ENCODE peak calls at places on chromosome 22, in ten cellular contexts. V is breast epithelium, W is cardiac muscle cell, J is spleen, O is AG04450, L is endodermal cell, Q is transverse colon, A is endothelial cell of umbilical vein, N is Peyer's patch, H is prostate gland. G is an unnamed sample.

GRCh38 chr22:31155425-31155824 is 4.6 kb upstream of the RNF185 start:
- DNase-seq in W (no peak), N (peak), Q (no peak), V (no peak), J (no peak), H (no peak), O (peak), A (peak), L (no peak), G (no peak)

GRCh38 chr22:48627966-48628365 is 1199.7 kb downstream of the BRD1 start:
- DNase-seq in O (no peak), V (no peak), L (no peak), W (no peak), Q (no peak), A (no peak), N (no peak), J (no peak), H (no peak), G (no peak)

GRCh38 chr22:17264321-17265052 is 45.3 kb upstream of the ADA2 start:
- DNase-seq in J (no peak), O (no peak), H (no peak), A (no peak), Q (no peak), L (peak), V (no peak), N (no peak), W (peak), G (no peak)

GRCh38 chr22:30282616-30283046 is 6.7 kb downstream of the CASTOR1 start:
- DNase-seq in H (no peak), Q (no peak), V (no peak), J (no peak), L (no peak), N (no peak), W (no peak), O (no peak), A (no peak), G (peak)

GRCh38 chr22:41713004-41713403 is 13.7 kb downstream of the MEI1 start:
- DNase-seq in N (no peak), H (no peak), W (no peak), Q (no peak), A (no peak), L (no peak), J (no peak), O (no peak), V (no peak), G (no peak)

GRCh38 chr22:44448271-44448780 is 49.7 kb downstream of the RTL6 start:
- DNase-seq in A (no peak), J (peak), H (peak), V (peak), Q (peak), W (no peak), L (peak), N (peak), O (peak), G (no peak)

GRCh38 chr22:48743601-48744282 is 1083.9 kb downstream of the BRD1 start:
- DNase-seq in N (no peak), Q (no peak), H (no peak), J (peak), O (no peak), L (peak), W (no peak), V (peak), A (no peak), G (no peak)

GRCh38 chr22:48301908-48302307 is 1525.8 kb downstream of the BRD1 start:
- DNase-seq in V (no peak), O (no peak), L (no peak), A (no peak), J (no peak), H (no peak), Q (no peak), W (no peak), N (no peak), G (no peak)

GRCh38 chr22:45880091-45880651 is 96.8 kb downstream of the WNT7B start:
- DNase-seq in V (no peak), H (no peak), Q (no peak), A (no peak), L (peak), N (no peak), J (peak), O (no peak), W (no peak), G (no peak)

GRCh38 chr22:17980638-17981051 is 43.7 kb downstream of the MICAL3 start:
- DNase-seq in H (peak), N (peak), L (no peak), W (peak), O (no peak), J (peak), Q (peak), V (no peak), A (peak), G (peak)

GRCh38 chr22:31436132-31436531 is 36.7 kb downstream of the DRG1 start:
- DNase-seq in V (no peak), J (no peak), A (no peak), L (no peak), Q (no peak), H (peak), W (no peak), O (no peak), N (no peak), G (no peak)

GRCh38 chr22:50157976-50158375 is 12.6 kb upstream of the PANX2 start:
- DNase-seq in W (no peak), Q (peak), N (peak), A (no peak), V (peak), J (peak), H (peak), O (no peak), L (peak), G (no peak)

GRCh38 chr22:48265000-48265625 is 1502.7 kb downstream of the TBC1D22A start:
- DNase-seq in J (no peak), Q (no peak), N (no peak), L (no peak), O (no peak), V (no peak), H (no peak), A (no peak), W (no peak), G (no peak)

GRCh38 chr22:37051629-37052385 is at the start of gene KCTD17:
- DNase-seq in J (peak), O (no peak), L (peak), H (peak), Q (peak), V (no peak), N (peak), A (peak), W (peak), G (peak)

GRCh38 chr22:30308518-30309230 is 18.1 kb downstream of the TBC1D10A start:
- DNase-seq in A (no peak), H (no peak), N (peak), O (no peak), L (no peak), V (no peak), J (no peak), Q (peak), W (no peak), G (no peak)

GRCh38 chr22:45212992-45213751 is 27.5 kb downstream of the KIAA0930 start:
- DNase-seq in H (no peak), A (no peak), L (no peak), W (peak), N (no peak), V (no peak), J (peak), Q (peak), O (no peak), G (no peak)

GRCh38 chr22:17910561-17911311 is 113.6 kb downstream of the MICAL3 start:
- DNase-seq in H (peak), N (peak), O (peak), A (peak), V (no peak), Q (peak), W (peak), L (peak), J (peak), G (no peak)

GRCh38 chr22:22877523-22878210 is 9.9 kb upstream of the IGLL5 start:
- DNase-seq in H (peak), Q (peak), A (peak), N (peak), L (peak), O (peak), W (no peak), J (peak), V (no peak), G (peak)

GRCh38 chr22:42752230-42752746 is 31.6 kb upstream of the A4GALT start:
- DNase-seq in H (no peak), J (no peak), W (no peak), N (no peak), Q (no peak), V (no peak), O (no peak), L (no peak), A (no peak), G (no peak)

GRCh38 chr22:42172385-42173172 is 42.0 kb upstream of the CYP2D6 start:
- DNase-seq in Q (peak), V (no peak), O (no peak), W (no peak), L (peak), J (no peak), A (no peak), N (peak), H (no peak), G (no peak)

GRCh38 chr22:42533638-42533977 is 14.0 kb upstream of the RRP7A start:
- DNase-seq in W (no peak), Q (no peak), O (no peak), H (no peak), L (no peak), V (no peak), J (no peak), N (no peak), A (no peak), G (peak)

GRCh38 chr22:30878516-30879365 is 89.8 kb downstream of the MORC2 start:
- DNase-seq in Q (no peak), A (no peak), O (no peak), N (no peak), H (no peak), W (peak), J (peak), V (no peak), L (no peak), G (no peak)

GRCh38 chr22:49917997-49918910 is at the start of the genes ALG12 and CRELD2:
- DNase-seq in A (peak), J (peak), O (peak), V (peak), Q (peak), W (peak), N (peak), L (peak), H (peak), G (peak)

GRCh38 chr22:42282252-42282942 is 11.9 kb upstream of the TCF20 start:
- DNase-seq in H (no peak), A (no peak), N (peak), V (no peak), Q (peak), J (peak), L (peak), O (no peak), W (no peak), G (no peak)

GRCh38 chr22:45101828-45102227 is 61.9 kb upstream of the NUP50 start:
- DNase-seq in L (peak), A (peak), W (peak), Q (peak), V (no peak), O (no peak), N (peak), J (peak), H (peak), G (peak)

GRCh38 chr22:49833340-49834007 is 5.8 kb upstream of the BRD1 start:
- DNase-seq in V (peak), A (no peak), L (no peak), N (no peak), O (no peak), J (no peak), H (peak), Q (no peak), W (no peak), G (no peak)

GRCh38 chr22:36899498-36899897 is 13.9 kb upstream of the CSF2RB start:
- DNase-seq in A (no peak), L (no peak), N (no peak), V (no peak), Q (no peak), J (no peak), H (no peak), W (no peak), O (no peak), G (no peak)

GRCh38 chr22:33922268-33922667 is 2.0 kb upstream of the LARGE1 start:
- DNase-seq in O (no peak), H (peak), L (peak), Q (peak), V (peak), W (peak), A (no peak), J (peak), N (peak), G (no peak)

GRCh38 chr22:50563410-50564160 is 866 bp upstream of the SYCE3 start:
- DNase-seq in N (no peak), O (no peak), V (no peak), W (peak), Q (no peak), L (no peak), J (no peak), H (no peak), A (no peak), G (no peak)

GRCh38 chr22:47050601-47051051 is 288.2 kb downstream of the TBC1D22A start:
- DNase-seq in A (no peak), H (no peak), W (no peak), O (no peak), Q (no peak), L (no peak), J (peak), N (no peak), V (no peak), G (no peak)

GRCh38 chr22:30210235-30210831 is 36.2 kb downstream of the LIF start:
- DNase-seq in A (no peak), L (peak), N (no peak), H (no peak), O (no peak), V (peak), Q (no peak), W (no peak), J (peak), G (no peak)

GRCh38 chr22:45562537-45563361 is 60.1 kb downstream of the FBLN1 start:
- DNase-seq in J (no peak), W (no peak), H (no peak), V (no peak), L (no peak), A (no peak), O (no peak), Q (no peak), N (no peak), G (no peak)

GRCh38 chr22:43526117-43526655 is 114.4 kb downstream of the MPPED1 start:
- DNase-seq in A (no peak), V (no peak), O (no peak), J (no peak), L (no peak), H (no peak), Q (no peak), W (no peak), N (no peak), G (no peak)

GRCh38 chr22:27768027-27768640 is 33.4 kb downstream of the MN1 start:
- DNase-seq in W (no peak), A (no peak), H (no peak), N (no peak), L (no peak), Q (no peak), V (no peak), O (no peak), J (no peak), G (no peak)

GRCh38 chr22:36870250-36870649 is 9.4 kb downstream of the NCF4 start:
- DNase-seq in H (peak), W (no peak), V (peak), L (no peak), O (no peak), J (no peak), Q (no peak), N (no peak), A (no peak), G (no peak)

GRCh38 chr22:40535189-40535512 is 101.4 kb downstream of the MRTFA start:
- DNase-seq in H (no peak), V (no peak), L (no peak), O (no peak), W (no peak), A (no peak), N (no peak), J (no peak), Q (no peak), G (no peak)
- H3K27ac ChIP-seq in H (no peak), V (peak), L (no peak), O (peak), W (peak), A (no peak), N (no peak), J (peak), Q (peak), G (peak)

GRCh38 chr22:20106205-20106848 is 9.6 kb upstream of the RANBP1 start:
- DNase-seq in A (no peak), N (no peak), Q (no peak), O (no peak), W (no peak), J (peak), H (no peak), L (no peak), V (no peak), G (no peak)

GRCh38 chr22:20105456-20106204 is 10.3 kb upstream of the RANBP1 start:
- DNase-seq in N (no peak), A (no peak), H (no peak), J (peak), W (no peak), V (no peak), O (no peak), Q (no peak), L (no peak), G (peak)

GRCh38 chr22:20107471-20107901 is 8.4 kb upstream of the RANBP1 start:
- DNase-seq in Q (no peak), H (no peak), J (peak), V (no peak), N (no peak), L (no peak), W (no peak), A (no peak), O (no peak), G (no peak)

GRCh38 chr22:20107951-20108756 is 7.8 kb upstream of the RANBP1 start:
- DNase-seq in J (peak), W (no peak), H (no peak), A (no peak), N (no peak), L (no peak), V (no peak), Q (no peak), O (no peak), G (no peak)

DNA sequence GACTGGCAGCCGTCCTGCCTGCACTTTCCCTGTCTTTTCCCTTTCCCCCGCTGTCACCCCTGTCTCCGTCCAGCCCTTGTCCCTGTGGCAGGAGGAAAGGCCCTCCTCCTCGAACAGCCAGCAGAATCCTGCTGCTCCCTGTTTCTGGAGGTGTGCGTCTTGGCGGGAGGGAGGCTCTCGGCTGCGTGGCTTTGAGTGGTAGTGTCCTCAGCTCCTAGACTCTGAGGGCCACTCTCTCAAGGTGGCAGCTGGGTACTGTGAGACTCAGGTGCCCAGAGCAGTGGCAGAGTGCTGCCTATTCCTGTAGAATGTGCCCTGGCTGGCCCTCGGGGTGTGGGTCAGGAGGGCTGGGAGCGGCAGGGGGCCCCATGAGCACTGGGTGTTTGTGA is 9.1 kb upstream of the RANBP1 start:
- DNase-seq in W (no peak), N (no peak), V (no peak), A (no peak), H (no peak), Q (no peak), O (no peak), J (peak), L (no peak), G (peak)
- H3K27ac ChIP-seq in W (no peak), N (no peak), V (no peak), A (no peak), H (no peak), Q (no peak), O (no peak), J (no peak), L (no peak), G (no peak)

DNA sequence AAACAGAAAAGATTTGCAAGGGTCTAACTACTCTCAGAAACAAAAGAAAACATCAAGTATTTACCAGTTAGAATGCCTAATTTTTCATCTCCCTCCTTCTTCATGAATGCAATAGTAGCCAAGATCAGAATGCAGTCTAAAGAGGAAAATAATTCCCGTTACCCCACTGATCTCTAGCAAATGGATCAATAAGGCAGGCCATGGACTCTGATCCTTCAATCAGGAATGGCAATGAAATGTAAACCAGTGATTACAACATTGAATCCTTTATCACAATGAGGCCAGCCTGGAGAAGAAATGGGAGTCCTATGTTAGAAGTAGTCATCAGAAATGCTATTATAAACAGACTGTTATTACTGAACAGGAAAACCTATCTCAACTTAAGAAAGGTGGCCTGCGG is 106.6 kb downstream of the APOL5 start:
- DNase-seq in L (no peak), J (no peak), V (no peak), W (no peak), H (no peak), O (no peak), A (no peak), Q (no peak), N (no peak), G (no peak)
- H3K27ac ChIP-seq in L (no peak), J (no peak), V (no peak), W (no peak), H (no peak), O (no peak), A (no peak), Q (no peak), N (no peak), G (no peak)

GRCh38 chr22:28883657-28883916 is 215 bp downstream of the ZNRF3 start:
- DNase-seq in W (no peak), H (no peak), A (no peak), V (no peak), J (no peak), O (no peak), Q (no peak), L (no peak), N (no peak), G (no peak)
- H3K27ac ChIP-seq in W (peak), H (peak), A (no peak), V (peak), J (peak), O (no peak), Q (peak), L (no peak), N (no peak), G (no peak)

DNA sequence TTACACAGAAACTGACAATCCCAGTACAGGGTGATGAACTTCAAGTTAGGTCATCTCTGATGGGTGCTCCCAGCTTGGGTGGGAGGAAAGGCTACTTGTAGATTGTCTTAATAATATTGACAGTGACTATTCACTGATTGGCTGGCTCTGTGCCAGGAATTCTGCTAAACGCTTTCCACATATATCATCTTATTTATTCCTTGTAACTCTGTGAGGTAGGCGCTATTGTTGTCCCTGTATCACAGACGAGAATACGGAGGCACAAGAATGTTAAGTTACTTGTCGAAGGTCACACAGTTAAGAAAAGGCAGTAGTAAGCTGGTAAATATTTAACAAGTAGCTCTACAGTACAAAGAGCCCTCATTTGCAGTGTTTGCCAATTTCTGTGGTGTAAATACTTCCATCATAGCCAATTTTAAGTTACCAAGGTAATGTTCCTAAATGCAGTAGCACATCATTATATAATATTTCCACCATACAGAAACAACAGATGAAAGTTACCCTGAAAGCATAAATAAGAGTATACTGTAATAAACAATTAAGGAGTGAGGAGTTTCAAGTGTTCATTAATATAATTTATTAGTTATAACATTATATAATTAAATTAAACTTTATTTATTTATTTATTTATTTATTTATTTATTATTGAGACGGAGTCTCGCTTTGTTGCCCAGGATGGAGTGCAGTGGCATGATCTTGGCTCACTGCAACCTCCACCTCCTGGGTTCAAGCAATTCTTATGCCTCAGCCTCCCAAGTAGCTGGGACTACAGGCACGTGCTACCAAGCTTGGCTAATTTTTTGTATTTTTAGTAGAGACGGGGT is 11.5 kb upstream of the TIMP3 start:
- DNase-seq in J (no peak), V (no peak), H (no peak), W (no peak), L (no peak), O (no peak), N (no peak), Q (no peak), A (no peak), G (no peak)
- H3K27ac ChIP-seq in J (no peak), V (peak), H (peak), W (no peak), L (no peak), O (no peak), N (no peak), Q (peak), A (no peak), G (no peak)